ENCODE peak calls at places on chromosomes 12 and 14, in four cellular contexts. D is H1, W is HepG2, V is K562. O is an unnamed sample.

GRCh38 chr12:105561981-105562726 is 231.7 kb downstream of the C12orf75 start:
- DNase-seq in D (no peak), W (no peak), V (no peak), O (no peak)

GRCh38 chr12:54051916-54052744 is 1.5 kb upstream of the HOXC4 start:
- DNase-seq in D (no peak), W (no peak), V (no peak), O (no peak)

GRCh38 chr14:42428996-42429395 is 822.3 kb downstream of the LRFN5 start:
- DNase-seq in D (no peak), W (no peak), V (no peak), O (peak)

GRCh38 chr14:73283592-73284379 is 46.5 kb downstream of the PAPLN start:
- DNase-seq in D (peak), W (no peak), V (no peak), O (no peak)

GRCh38 chr14:36588119-36588518 is 5.7 kb upstream of the NKX2-8 start:
- DNase-seq in D (no peak), W (no peak), V (no peak), O (no peak)

GRCh38 chr12:85441740-85442139 is 161.7 kb downstream of the ALX1 start:
- DNase-seq in D (no peak), W (peak), V (no peak), O (no peak)

GRCh38 chr12:96807741-96808140 is 99.3 kb upstream of the NEDD1 start:
- DNase-seq in D (no peak), W (no peak), V (no peak), O (no peak)

GRCh38 chr12:5739862-5740370 is 205.1 kb downstream of the ANO2 start:
- DNase-seq in D (no peak), W (no peak), V (no peak), O (no peak)

GRCh38 chr12:108063192-108063591 is 65.9 kb upstream of the WSCD2 start:
- DNase-seq in D (no peak), W (peak), V (peak), O (no peak)

GRCh38 chr12:124761876-124762275 is 101.8 kb downstream of the SCARB1 start:
- DNase-seq in D (no peak), W (no peak), V (no peak), O (no peak)

GRCh38 chr14:99735189-99736135 is 51.4 kb downstream of the CYP46A1 start:
- DNase-seq in D (no peak), W (no peak), V (no peak), O (no peak)
- TF ChIP-seq HDAC6 in D (no peak), W (no peak), V (no peak), O (no peak)

DNA sequence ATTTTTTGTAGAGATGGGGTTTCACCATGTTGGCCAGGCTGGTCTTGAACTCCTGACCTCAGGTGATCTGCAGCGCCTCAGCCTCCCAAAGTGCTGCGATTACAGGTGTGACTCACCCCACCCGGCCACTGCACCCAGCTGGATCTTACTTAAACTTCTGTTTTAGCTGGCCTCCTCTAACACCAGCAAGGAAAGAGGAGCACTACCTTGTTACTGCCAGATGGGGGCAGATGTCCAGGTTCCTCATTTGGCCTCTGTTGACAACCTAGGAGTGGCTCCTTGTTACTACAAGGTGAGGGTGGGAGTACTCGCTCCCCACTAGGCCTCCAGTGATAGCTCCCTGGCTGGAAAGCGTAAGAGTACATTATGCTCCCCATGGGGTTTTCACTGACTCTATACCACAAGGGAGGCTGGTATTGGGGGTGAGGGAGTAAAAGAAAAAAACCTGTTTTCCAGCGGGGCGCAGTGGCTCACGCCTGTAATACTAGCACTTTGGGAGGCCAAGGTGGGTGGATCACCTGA is 13.1 kb upstream of the ARF6 start:
- DNase-seq in D (peak), W (peak), V (peak), O (no peak)
- TF ChIP-seq HDAC6 in D (no peak), W (no peak), V (no peak), O (no peak)

GRCh38 chr12:94615284-94616216 is 34.8 kb downstream of the TMCC3 start:
- DNase-seq in D (no peak), W (peak), V (no peak), O (no peak)

GRCh38 chr12:94614288-94614721 is 36.1 kb downstream of the TMCC3 start:
- DNase-seq in D (peak), W (no peak), V (no peak), O (no peak)

GRCh38 chr12:94617101-94617500 is 33.3 kb downstream of the TMCC3 start:
- DNase-seq in D (no peak), W (no peak), V (no peak), O (no peak)

GRCh38 chr12:94618995-94619695 is 31.2 kb downstream of the TMCC3 start:
- DNase-seq in D (no peak), W (no peak), V (no peak), O (no peak)

DNA sequence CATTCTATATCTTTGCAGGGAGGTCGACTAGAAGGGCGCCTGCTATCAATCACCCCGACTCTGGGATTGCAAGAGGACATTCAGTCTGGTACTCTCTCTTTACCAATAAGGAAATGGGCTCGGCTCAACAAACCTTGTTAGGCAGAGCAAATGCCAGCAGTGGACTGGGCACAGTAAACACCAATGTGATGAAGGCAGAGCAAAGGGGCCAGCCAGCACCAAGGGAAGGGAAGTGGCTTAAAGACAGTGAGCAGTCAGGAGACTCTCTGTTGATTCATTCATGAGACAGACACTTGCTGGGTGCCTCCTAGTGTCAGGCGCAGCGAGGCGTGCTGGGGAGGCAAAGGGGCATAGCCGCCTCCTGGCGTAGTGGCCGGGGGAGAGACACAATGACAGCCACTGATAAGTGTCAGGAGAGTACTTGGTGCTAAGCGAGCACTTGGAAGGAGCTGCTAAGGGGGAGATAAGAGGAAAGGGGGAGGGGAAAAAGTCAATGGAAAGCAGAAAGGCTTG is 34.1 kb downstream of the TMCC3 start:
- DNase-seq in D (no peak), W (no peak), V (peak), O (no peak)
- TF ChIP-seq HDAC6 in D (no peak), W (no peak), V (no peak), O (no peak)

GRCh38 chr12:122687091-122687490 is 16.1 kb downstream of the HCAR2 start:
- DNase-seq in D (no peak), W (no peak), V (no peak), O (no peak)
- TF ChIP-seq HDAC6 in D (no peak), W (no peak), V (no peak), O (no peak)

GRCh38 chr14:104745431-104745830 is 7.5 kb upstream of the SIVA1 start:
- DNase-seq in D (no peak), W (no peak), V (no peak), O (no peak)

GRCh38 chr14:104743461-104744380 is 9.2 kb upstream of the SIVA1 start:
- DNase-seq in D (no peak), W (no peak), V (no peak), O (no peak)

GRCh38 chr14:104746071-104746545 is 6.8 kb upstream of the SIVA1 start:
- DNase-seq in D (no peak), W (no peak), V (no peak), O (peak)

GRCh38 chr14:104742586-104743455 is 10.1 kb upstream of the SIVA1 start:
- DNase-seq in D (no peak), W (no peak), V (no peak), O (no peak)

GRCh38 chr14:104744484-104744883 is 8.5 kb upstream of the SIVA1 start:
- DNase-seq in D (no peak), W (no peak), V (no peak), O (no peak)
- TF ChIP-seq HDAC6 in D (no peak), W (no peak), V (no peak), O (no peak)

GRCh38 chr14:58738876-58739275 is 101.1 kb downstream of the DACT1 start:
- DNase-seq in D (no peak), W (no peak), V (no peak), O (no peak)
- TF ChIP-seq HDAC6 in D (no peak), W (no peak), V (no peak), O (no peak)

GRCh38 chr12:30962047-30962446 is 35.5 kb downstream of the TSPAN11 start:
- DNase-seq in D (no peak), W (no peak), V (no peak), O (no peak)
- TF ChIP-seq HDAC6 in D (no peak), W (no peak), V (no peak), O (no peak)